ENCODE peak calls at places on chromosome X, in six cellular contexts. F is PC-9, R is GM23338, T is left lung, O is osteoblast, N is heart right ventricle. Y is an unnamed sample.

GRCh38 chrX:51336584-51336983 is 4.0 kb downstream of the NUDT10 start:
- DNase-seq in O (peak), N (peak), R (peak), F (no peak), T (no peak), Y (no peak)

GRCh38 chrX:136168929-136169735 is 21.8 kb downstream of the FHL1 start:
- DNase-seq in N (peak), T (peak), F (peak), R (peak), O (no peak), Y (no peak)

GRCh38 chrX:155768036-155768769 is 112.9 kb upstream of the VAMP7 start:
- DNase-seq in O (peak), N (no peak), R (no peak), F (peak), T (no peak), Y (peak)

GRCh38 chrX:47574609-47575325 is 7.5 kb upstream of the TIMP1 start:
- DNase-seq in R (peak), T (no peak), O (peak), F (no peak), N (no peak), Y (no peak)

GRCh38 chrX:103629295-103630170 is 758 bp downstream of the TCEAL1 start:
- DNase-seq in N (peak), T (peak), R (peak), F (peak), O (no peak), Y (peak)

GRCh38 chrX:78375894-78376293 is 48.5 kb upstream of the CYSLTR1 start:
- DNase-seq in R (peak), O (no peak), N (no peak), T (no peak), F (peak), Y (no peak)

GRCh38 chrX:148043456-148043855 is 62.3 kb downstream of the FMR1NB start:
- DNase-seq in O (no peak), N (no peak), T (no peak), R (no peak), F (no peak), Y (no peak)

GRCh38 chrX:25597561-25597960 is 540.6 kb upstream of the MAGEB18 start:
- DNase-seq in O (no peak), N (no peak), F (no peak), T (no peak), R (no peak), Y (no peak)

GRCh38 chrX:13044441-13044840 is at the start of gene FAM9C:
- DNase-seq in T (no peak), F (no peak), O (no peak), N (no peak), R (no peak), Y (no peak)

GRCh38 chrX:112218388-112218787 is 135.8 kb upstream of the TRPC5 start:
- DNase-seq in R (peak), F (no peak), T (no peak), N (no peak), O (no peak), Y (no peak)

GRCh38 chrX:15563056-15563455 is 37.7 kb downstream of the ACE2 start:
- DNase-seq in F (no peak), O (no peak), T (no peak), R (no peak), N (no peak), Y (no peak)

GRCh38 chrX:129793604-129794191 is 13.9 kb downstream of the SASH3 start:
- DNase-seq in N (no peak), R (no peak), T (no peak), O (peak), F (no peak), Y (no peak)

GRCh38 chrX:153983321-153983729 is 10.8 kb downstream of the TMEM187 start:
- DNase-seq in O (peak), R (no peak), N (no peak), F (no peak), T (no peak), Y (no peak)

GRCh38 chrX:44060221-44060620 is 87.0 kb upstream of the NDP start:
- DNase-seq in T (no peak), R (no peak), N (no peak), O (no peak), F (no peak), Y (no peak)

GRCh38 chrX:54358424-54359211 is 772 bp upstream of the WNK3 start:
- DNase-seq in R (peak), O (peak), T (peak), N (peak), F (no peak), Y (peak)

GRCh38 chrX:110037181-110037580 is 34.3 kb downstream of the TMEM164 start:
- DNase-seq in N (no peak), O (no peak), R (no peak), F (no peak), T (no peak), Y (no peak)
- H3K27ac ChIP-seq in N (no peak), O (no peak), R (no peak), F (no peak), T (no peak), Y (no peak)

DNA sequence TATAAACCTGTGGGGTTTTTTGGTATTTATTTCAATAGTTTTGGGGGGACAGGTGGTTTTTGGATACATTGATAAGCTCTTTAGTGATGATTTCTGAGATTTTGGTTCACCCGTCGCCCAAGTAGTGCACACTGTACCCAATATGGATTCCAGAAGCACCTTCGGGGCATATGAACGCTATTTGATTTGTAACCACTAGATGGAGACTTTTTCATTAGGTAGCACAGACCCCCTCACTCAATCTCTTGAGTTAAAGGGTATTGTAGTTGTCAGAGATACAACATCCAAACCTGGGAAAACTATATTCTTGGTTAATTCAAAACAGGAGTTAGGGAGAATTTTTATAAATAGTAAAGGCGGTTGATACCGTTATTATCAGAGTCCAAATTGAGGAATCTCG is 79.8 kb downstream of the SPANXN3 start:
- DNase-seq in N (no peak), R (peak), F (no peak), O (no peak), T (no peak), Y (no peak)
- H3K4me3 ChIP-seq in N (no peak), R (no peak), F (no peak), O (no peak), T (no peak), Y (no peak)

DNA sequence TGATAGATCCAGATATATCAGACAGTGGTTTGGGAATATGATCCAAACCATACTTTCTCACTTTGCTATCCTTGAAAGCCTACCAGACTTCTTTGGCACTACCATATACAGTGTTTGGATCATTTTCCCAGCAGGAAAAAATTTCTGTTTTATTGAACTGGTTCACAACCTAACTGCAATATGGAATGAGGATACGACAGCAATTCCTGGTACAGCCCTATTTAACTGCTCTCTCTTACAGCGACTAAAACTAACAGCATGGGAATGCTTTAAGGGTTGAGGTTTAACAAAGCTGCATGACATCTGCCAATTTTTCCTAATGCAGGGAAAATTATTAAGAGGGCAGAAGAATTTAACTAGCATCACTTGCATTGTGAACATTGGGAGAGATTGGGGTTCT is 47.3 kb downstream of the RS1 start:
- DNase-seq in O (no peak), F (no peak), R (no peak), N (no peak), T (no peak), Y (no peak)
- TF ChIP-seq CTCF in O (no peak), F (no peak), R (no peak), N (no peak), T (no peak), Y (no peak)

GRCh38 chrX:41394293-41394692 is 52.9 kb upstream of the NYX start:
- DNase-seq in O (no peak), F (no peak), R (no peak), T (no peak), N (no peak), Y (no peak)

GRCh38 chrX:41397228-41397627 is 49.9 kb upstream of the NYX start:
- DNase-seq in O (no peak), T (no peak), F (no peak), N (no peak), R (no peak), Y (no peak)

DNA sequence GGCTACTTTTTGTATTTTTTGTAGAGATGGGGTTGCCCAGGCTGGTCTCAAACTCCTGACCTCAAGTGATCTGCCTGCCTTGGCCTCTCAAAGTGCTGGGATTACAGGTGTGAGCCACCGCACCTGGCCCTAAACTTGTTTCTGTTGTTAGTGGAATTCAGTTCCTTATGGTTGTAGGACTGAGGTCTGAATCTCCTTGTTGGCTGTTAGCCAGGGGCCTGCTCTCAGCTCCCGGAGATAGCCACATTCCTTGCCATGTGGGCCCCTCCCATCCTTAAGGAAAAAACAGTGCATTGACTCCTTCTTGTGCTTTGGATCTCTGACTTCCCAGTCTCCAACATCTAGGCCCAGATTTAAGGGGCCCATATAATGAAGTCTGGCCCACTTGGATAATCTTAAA is 49.4 kb upstream of the NYX start:
- DNase-seq in T (no peak), R (no peak), O (no peak), N (no peak), F (no peak), Y (no peak)
- H3K27ac ChIP-seq in T (no peak), R (no peak), O (no peak), N (no peak), F (no peak), Y (no peak)

DNA sequence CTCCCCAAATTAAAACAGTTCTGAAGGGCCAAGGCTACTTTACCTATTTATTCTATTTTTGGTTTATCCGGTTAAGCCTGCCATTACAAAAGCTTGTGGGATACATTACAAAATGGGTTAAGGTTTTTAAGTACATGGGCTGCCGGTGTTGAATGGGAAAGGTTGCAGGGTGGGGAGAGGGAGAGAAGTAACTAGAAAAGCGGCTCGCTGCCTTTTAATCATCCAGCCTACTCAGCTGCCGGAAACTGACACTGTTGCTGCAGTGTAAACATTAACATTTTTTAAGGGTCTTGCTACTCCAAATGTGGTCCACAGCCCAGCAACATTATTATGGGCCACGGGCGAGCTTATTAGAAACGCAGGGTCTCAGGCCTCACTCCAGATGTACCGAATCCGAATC is 1.5 kb upstream of the IL1RAPL1 start:
- DNase-seq in R (no peak), O (no peak), N (no peak), F (no peak), T (no peak), Y (no peak)
- H3K4me3 ChIP-seq in R (peak), O (no peak), N (peak), F (no peak), T (no peak), Y (peak)

DNA sequence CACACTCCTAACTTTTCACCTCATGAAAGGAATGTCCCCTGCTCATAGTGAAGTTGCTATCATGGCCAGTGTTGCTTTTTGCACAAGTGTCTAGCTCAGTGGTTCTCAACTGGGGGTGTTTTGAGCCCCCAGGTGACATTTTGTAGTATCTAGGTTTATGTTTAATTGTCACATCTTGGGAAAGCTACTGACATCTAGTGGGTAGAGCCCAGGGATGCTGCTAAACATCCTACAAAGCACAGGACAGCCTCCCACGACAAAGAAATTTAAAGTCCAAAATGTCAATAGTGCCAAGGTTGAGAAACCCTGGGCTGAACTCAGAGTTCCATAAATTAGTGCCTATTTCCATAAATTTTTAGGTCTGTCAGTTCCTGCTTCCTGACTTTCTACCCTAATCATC is 70.7 kb upstream of the HCCS start:
- DNase-seq in T (no peak), N (no peak), O (no peak), R (no peak), F (no peak), Y (no peak)
- TF ChIP-seq CTCF in T (no peak), N (no peak), O (peak), R (peak), F (no peak), Y (no peak)

GRCh38 chrX:72048515-72049455 is 82.9 kb downstream of the RTL5 start:
- DNase-seq in O (no peak), R (peak), T (no peak), F (no peak), N (no peak), Y (no peak)
- H3K27ac ChIP-seq in O (no peak), R (no peak), T (no peak), F (no peak), N (no peak), Y (no peak)